ENCODE peak calls at places on chromosomes 6 and 20, in five cellular contexts. Z is CD8-positive, alpha-beta T cell; A is heart right ventricle; L is thyroid gland; N is kidney. Y is an unnamed sample.
A peak's percentile ranks its signal among the peaks of the same experiment; 100 is the strongest.

GRCh38 chr6:125294925-125295324 is 6.8 kb downstream of the HDDC2 start:
- DNase-seq in Z (no peak), A (peak; percentile 37), N (no peak), L (peak; percentile 48), Y (no peak)

GRCh38 chr20:15232243-15232642 is 894.8 kb upstream of the FLRT3 start:
- DNase-seq in A (no peak), L (no peak), Z (no peak), N (no peak), Y (no peak)

GRCh38 chr20:43662943-43663655 is 3.8 kb upstream of the MYBL2 start:
- DNase-seq in L (peak; percentile 5), Z (no peak), N (no peak), A (no peak), Y (peak; percentile 46)

GRCh38 chr20:56995635-56996075 is 270.8 kb downstream of the BMP7 start:
- DNase-seq in L (peak; percentile 7), Z (no peak), A (no peak), N (no peak), Y (peak; percentile 68)

GRCh38 chr20:44211177-44212039 is 837 bp upstream of the OSER1 start:
- DNase-seq in N (no peak), L (no peak), Z (no peak), A (no peak), Y (no peak)

GRCh38 chr6:4603291-4603690 is 172.9 kb upstream of the CDYL start:
- DNase-seq in Z (no peak), A (peak; percentile 28), N (peak; percentile 70), L (no peak), Y (peak; percentile 97)

GRCh38 chr6:41957117-41957516 is 15.5 kb upstream of the CCND3 start:
- DNase-seq in N (no peak), A (no peak), L (no peak), Z (no peak), Y (peak; percentile 78)

GRCh38 chr20:17825251-17825691 is 125.5 kb downstream of the BANF2 start:
- DNase-seq in L (no peak), A (peak; percentile 35), Z (no peak), N (no peak), Y (no peak)

GRCh38 chr20:61608275-61609085 is 356.4 kb downstream of the CDH4 start:
- DNase-seq in Z (no peak), L (peak; percentile 46), A (no peak), N (no peak), Y (no peak)

GRCh38 chr6:52672422-52673025 is 1.6 kb downstream of the TMEM14A start:
- DNase-seq in N (no peak), A (no peak), Z (no peak), L (no peak), Y (no peak)

GRCh38 chr6:148629910-148630470 is 116.8 kb upstream of the UST start:
- DNase-seq in L (no peak), N (no peak), A (no peak), Z (no peak), Y (no peak)

GRCh38 chr6:148624025-148624424 is 122.8 kb upstream of the UST start:
- DNase-seq in A (no peak), Z (no peak), N (no peak), L (no peak), Y (no peak)

GRCh38 chr6:148628251-148628650 is 118.6 kb upstream of the UST start:
- DNase-seq in N (no peak), L (no peak), A (no peak), Z (no peak), Y (no peak)

GRCh38 chr6:148635070-148635743 is 111.6 kb upstream of the UST start:
- DNase-seq in Z (no peak), L (no peak), N (no peak), A (no peak), Y (no peak)

GRCh38 chr6:148629197-148629909 is 117.5 kb upstream of the UST start:
- DNase-seq in L (peak; percentile 59), Z (no peak), N (no peak), A (no peak), Y (no peak)
- H3K27ac ChIP-seq in L (no peak overlapping the region), Z (no peak overlapping the region), N (no peak overlapping the region), A (no peak overlapping the region), Y (no peak overlapping the region)

DNA sequence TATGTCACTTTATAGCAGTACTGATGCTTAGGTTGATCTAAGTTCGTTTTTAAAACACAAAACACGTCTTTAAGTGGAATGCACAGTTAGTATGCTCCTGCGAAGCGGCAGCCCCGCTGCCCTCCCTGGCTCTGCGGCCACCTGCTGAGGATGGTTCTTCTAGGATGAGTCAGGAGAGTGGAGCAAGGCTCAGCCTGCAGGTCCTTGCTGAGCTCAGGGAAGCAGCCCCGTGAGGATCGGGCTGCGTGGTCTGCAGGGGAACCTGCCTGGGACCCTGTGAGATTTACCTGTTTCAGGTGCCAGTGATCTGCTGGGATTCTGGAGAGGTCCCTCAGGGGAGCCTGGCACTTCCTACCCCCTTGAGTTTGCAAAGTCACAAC is 57.5 kb downstream of the SYNJ2 start:
- DNase-seq in Z (no peak), A (no peak), L (no peak), N (peak; percentile 43), Y (peak; percentile 56)
- H3K4me1 ChIP-seq in Z (peaks cover 6% of the 10 kb centered on the region), A (peaks cover 66% of the 10 kb centered on the region), L (no peaks in the 10 kb centered on the region), N (no peaks in the 10 kb centered on the region), Y (peaks cover 39% of the 10 kb centered on the region)

DNA sequence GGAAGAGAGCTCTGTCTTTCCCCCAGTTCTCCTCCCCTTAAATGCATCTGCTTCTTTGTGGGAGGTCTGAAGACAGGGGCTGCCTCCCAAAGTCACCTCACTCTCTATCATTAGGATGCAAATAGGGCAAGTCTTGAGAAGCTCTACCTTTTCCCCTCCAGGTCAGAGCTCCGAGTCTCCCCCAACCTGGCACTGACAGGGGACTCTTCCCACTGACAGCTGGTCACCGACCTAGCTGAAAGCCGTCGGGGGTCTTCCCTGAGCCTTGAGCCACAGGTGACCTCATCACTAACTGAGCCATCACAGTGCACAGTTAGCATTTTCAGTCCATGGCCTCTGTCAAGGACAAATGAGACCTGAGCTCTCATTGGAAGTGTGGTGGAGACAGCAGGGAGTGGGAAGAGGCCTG is 386.7 kb downstream of the HACE1 start:
- DNase-seq in N (no peak), L (no peak), Z (no peak), A (no peak), Y (no peak)
- H3K27ac ChIP-seq in N (no peak overlapping the region), L (no peak overlapping the region), Z (no peak overlapping the region), A (no peak overlapping the region), Y (no peak overlapping the region)

GRCh38 chr20:50151034-50151743 is 2.3 kb downstream of the PEDS1 start:
- DNase-seq in Z (no peak), N (no peak), L (peak; percentile 71), A (no peak), Y (peak; percentile 83)
- H3K4me1 ChIP-seq in Z (peaks cover 61% of the 10 kb centered on the region), N (peaks cover 12% of the 10 kb centered on the region), L (peaks cover 42% of the 10 kb centered on the region), A (peaks cover 73% of the 10 kb centered on the region), Y (peaks cover 38% of the 10 kb centered on the region)

GRCh38 chr20:41276317-41276751 is 41.2 kb downstream of the ZHX3 start:
- DNase-seq in N (no peak), L (peak; percentile 40), A (no peak), Z (no peak), Y (no peak)
- H3K27ac ChIP-seq in N (peak overlapping the region; percentile 60), L (peak overlapping the region; percentile 28), A (peak overlapping the region; percentile 76), Z (no peak overlapping the region), Y (no peak overlapping the region)

GRCh38 chr6:158048589-158048988 is 66.9 kb downstream of the SYNJ2 start:
- DNase-seq in L (no peak), A (no peak), N (peak; percentile 36), Z (no peak), Y (no peak)

GRCh38 chr6:158046201-158047119 is 64.8 kb downstream of the SYNJ2 start:
- DNase-seq in Z (peak; percentile 40), N (peak; percentile 22), A (no peak), L (no peak), Y (no peak)

GRCh38 chr6:158047120-158047518 is 65.5 kb downstream of the SYNJ2 start:
- DNase-seq in N (peak; percentile 29), Z (peak; percentile 43), L (no peak), A (no peak), Y (no peak)

GRCh38 chr6:158049055-158050028 is 67.7 kb downstream of the SYNJ2 start:
- DNase-seq in A (no peak), N (peak; percentile 58), L (no peak), Z (no peak), Y (peak; percentile 96)

DNA sequence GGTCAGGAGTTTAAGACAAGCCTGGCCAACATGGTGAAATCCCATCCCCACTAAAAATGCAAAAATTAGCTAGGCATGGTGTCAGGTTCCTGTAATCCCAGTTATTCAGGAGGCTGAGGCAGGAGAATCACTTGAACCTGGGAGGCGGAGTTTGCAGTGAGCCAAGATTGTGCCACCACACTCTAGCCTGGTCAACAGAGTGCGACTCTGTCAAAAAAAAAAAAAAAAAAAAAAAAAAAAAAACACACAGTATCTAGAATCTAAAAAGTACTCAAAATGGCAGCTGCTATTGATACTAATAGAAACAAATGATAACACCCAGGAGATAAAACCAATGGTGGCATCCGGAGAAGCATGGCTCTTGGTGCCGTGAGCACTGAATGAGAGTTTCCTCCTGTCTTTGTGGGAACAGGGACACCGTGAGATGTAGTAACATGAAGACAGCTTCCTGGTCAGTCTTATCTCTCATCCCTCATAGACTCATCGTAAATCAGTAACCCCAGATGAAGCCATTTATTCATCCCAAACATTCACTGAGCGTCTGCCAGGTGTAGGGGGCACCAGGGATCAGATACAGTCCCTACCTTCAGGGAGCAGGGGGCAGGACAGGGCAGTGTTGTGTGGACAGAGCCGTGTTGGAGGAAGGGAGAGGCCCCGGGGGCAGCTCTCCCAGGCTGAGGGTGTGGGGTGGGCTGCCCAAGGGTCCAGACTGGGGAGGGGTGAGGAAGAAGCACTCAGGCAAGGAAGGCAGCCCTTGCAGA is 66.1 kb downstream of the SYNJ2 start:
- DNase-seq in Z (no peak), A (no peak), N (peak; percentile 26), L (no peak), Y (no peak)
- H3K4me1 ChIP-seq in Z (peaks cover 22% of the 10 kb centered on the region), A (peaks cover 48% of the 10 kb centered on the region), N (no peaks in the 10 kb centered on the region), L (no peaks in the 10 kb centered on the region), Y (peaks cover 37% of the 10 kb centered on the region)